ENCODE peak calls at places on chromosomes 13 and 19, in seven cellular contexts. F is DND-41, U is mammary epithelial cell, D is neural progenitor cell, E is endodermal cell, T is fibroblast of lung, S is IMR-90. I is an unnamed sample.

GRCh38 chr19:57403737-57404537 is 7.0 kb upstream of the ZNF17 start:
- DNase-seq in F (no peak), S (no peak), T (no peak), D (no peak), E (peak; percentile 44), U (no peak), I (no peak)

GRCh38 chr13:49443327-49443688 is 556 bp downstream of the CAB39L start:
- DNase-seq in E (no peak), U (no peak), S (peak; percentile 35), D (peak; percentile 48), T (peak; percentile 47), F (no peak), I (peak; percentile 51)

GRCh38 chr19:2288010-2288742 is 6.2 kb upstream of the PEAK3 start:
- DNase-seq in F (no peak), U (no peak), E (no peak), S (no peak), D (no peak), T (no peak), I (no peak)

GRCh38 chr13:84655677-84656076 is 773.4 kb upstream of the SLITRK1 start:
- DNase-seq in E (no peak), T (no peak), S (peak; percentile 31), F (no peak), D (no peak), U (no peak), I (peak; percentile 7)

GRCh38 chr13:99403458-99403971 is 96.3 kb upstream of the GPR183 start:
- DNase-seq in U (peak; percentile 56), T (no peak), S (no peak), F (no peak), E (no peak), D (no peak), I (no peak)

GRCh38 chr13:45372189-45373115 is 31.5 kb upstream of the TPT1 start:
- DNase-seq in E (peak; percentile 58), T (peak; percentile 23), D (no peak), U (no peak), F (no peak), S (peak; percentile 15), I (peak; percentile 31)

GRCh38 chr19:55535173-55535572 is 1.8 kb downstream of the SBK2 start:
- DNase-seq in T (no peak), U (no peak), S (no peak), E (no peak), D (no peak), F (no peak), I (no peak)

GRCh38 chr19:18596752-18597157 is 8.2 kb downstream of the REX1BD start:
- DNase-seq in T (peak; percentile 32), S (no peak), D (peak; percentile 61), E (peak; percentile 94), F (no peak), U (no peak), I (no peak)

GRCh38 chr13:90184355-90184754 is 1163.1 kb upstream of the MIR17HG start:
- DNase-seq in F (no peak), U (no peak), S (no peak), E (no peak), T (no peak), D (no peak), I (no peak)

GRCh38 chr13:110391273-110391672 is 84.2 kb downstream of the COL4A2 start:
- DNase-seq in F (no peak), T (peak; percentile 52), S (peak; percentile 76), U (no peak), D (no peak), E (no peak), I (peak; percentile 59)

GRCh38 chr13:30607908-30608307 is 9.8 kb upstream of the USPL1 start:
- DNase-seq in T (no peak), F (peak; percentile 76), U (peak; percentile 38), D (no peak), E (no peak), S (no peak), I (no peak)

GRCh38 chr19:5103061-5103701 is 134.3 kb downstream of the KDM4B start:
- DNase-seq in F (no peak), T (peak; percentile 67), D (no peak), E (no peak), U (no peak), S (peak; percentile 12), I (no peak)

GRCh38 chr13:41054212-41054877 is 7.0 kb upstream of the WBP4 start:
- DNase-seq in F (peak; percentile 50), U (peak; percentile 48), D (peak; percentile 57), T (peak; percentile 71), S (peak; percentile 64), E (no peak), I (peak; percentile 73)

GRCh38 chr13:113633485-113633873 is 24.5 kb downstream of the ATP4B start:
- DNase-seq in D (no peak), E (no peak), T (no peak), F (no peak), U (no peak), S (no peak), I (no peak)

GRCh38 chr19:3625996-3626472 is 556 bp downstream of the CACTIN start:
- DNase-seq in D (peak; percentile 9), F (no peak), S (no peak), E (no peak), U (no peak), T (no peak), I (peak; percentile 56)

GRCh38 chr19:5313307-5313706 is 27.3 kb downstream of the PTPRS start:
- DNase-seq in E (no peak), S (no peak), T (no peak), U (no peak), D (no peak), F (no peak), I (no peak)

GRCh38 chr19:15769586-15769985 is 17.9 kb upstream of the OR10H5 start:
- DNase-seq in U (peak; percentile 5), D (no peak), F (peak; percentile 49), E (no peak), S (no peak), T (no peak), I (no peak)

GRCh38 chr13:74886496-74886895 is 595.5 kb downstream of the TBC1D4 start:
- DNase-seq in F (no peak), U (peak; percentile 34), S (peak; percentile 2), E (no peak), D (no peak), T (peak; percentile 71), I (peak; percentile 35)

GRCh38 chr19:6678690-6679109 is 8.7 kb upstream of the TNFSF14 start:
- DNase-seq in D (no peak), E (no peak), U (peak; percentile 65), T (no peak), F (no peak), S (no peak), I (peak; percentile 41)

GRCh38 chr13:40809471-40809870 is 20.1 kb downstream of the SLC25A15 start:
- DNase-seq in S (no peak), F (no peak), E (no peak), D (no peak), T (no peak), U (no peak), I (no peak)

GRCh38 chr19:5186293-5187050 is 154.1 kb downstream of the PTPRS start:
- DNase-seq in S (peak; percentile 67), U (peak; percentile 15), D (no peak), E (no peak), F (no peak), T (peak; percentile 67), I (peak; percentile 91)

GRCh38 chr19:4369109-4369887 is 25.9 kb downstream of the MPND start:
- DNase-seq in E (peak; percentile 86), F (peak; percentile 44), D (peak; percentile 43), T (no peak), U (peak; percentile 94), S (no peak), I (no peak)

GRCh38 chr19:49333426-49334288 is 1.5 kb upstream of the CD37 start:
- DNase-seq in S (peak; percentile 40), F (peak; percentile 62), T (no peak), D (no peak), U (no peak), E (peak; percentile 44), I (peak; percentile 16)

DNA sequence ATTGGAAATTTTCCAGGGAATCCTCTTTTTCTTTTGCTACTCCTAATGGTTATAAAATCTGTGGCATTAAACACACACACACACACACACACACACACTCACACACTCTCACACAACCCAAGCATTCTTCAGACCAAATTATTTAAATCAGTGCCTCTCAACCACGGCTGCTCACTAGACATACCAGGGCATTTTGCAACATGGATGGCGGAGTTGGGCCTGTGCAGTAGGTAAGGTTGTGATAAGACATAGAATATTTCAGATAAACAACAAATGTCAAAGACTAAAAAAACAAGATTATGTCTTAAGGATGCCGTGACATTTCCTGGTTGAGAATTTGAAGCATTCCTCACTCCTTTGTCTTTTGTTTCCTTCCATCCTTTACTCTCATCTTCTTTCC is 443.1 kb downstream of the MYO16 start:
- DNase-seq in S (no peak), E (no peak), T (no peak), F (no peak), D (no peak), U (no peak), I (no peak)
- H3K9ac ChIP-seq in S (no peak overlapping the region), E (no peak overlapping the region), T (no peak overlapping the region), F (no peak overlapping the region), D (no peak overlapping the region), U (no peak overlapping the region), I (no peak overlapping the region)

GRCh38 chr19:704447-704741 is 4.3 kb upstream of the PALM start:
- DNase-seq in T (no peak), E (no peak), F (no peak), S (no peak), D (no peak), U (no peak), I (no peak)
- H3K4me3 ChIP-seq in T (no peak overlapping the region), E (no peak overlapping the region), F (no peak overlapping the region), S (no peak overlapping the region), D (no peak overlapping the region), U (no peak overlapping the region), I (no peak overlapping the region)

GRCh38 chr13:24232037-24232436 is 71.5 kb downstream of the SPATA13 start:
- DNase-seq in E (no peak), U (no peak), T (no peak), D (no peak), F (no peak), S (no peak), I (no peak)

GRCh38 chr13:24234200-24234915 is 73.8 kb downstream of the SPATA13 start:
- DNase-seq in T (no peak), F (no peak), E (no peak), U (no peak), S (no peak), D (no peak), I (no peak)

GRCh38 chr13:24232474-24232873 is 72.0 kb downstream of the SPATA13 start:
- DNase-seq in S (no peak), T (no peak), D (no peak), F (no peak), E (no peak), U (no peak), I (no peak)

GRCh38 chr13:24230428-24231072 is 70.0 kb downstream of the SPATA13 start:
- DNase-seq in F (no peak), T (no peak), U (no peak), E (no peak), D (no peak), S (no peak), I (no peak)

GRCh38 chr13:24233351-24233901 is 72.9 kb downstream of the SPATA13 start:
- DNase-seq in D (peak; percentile 68), F (no peak), S (peak; percentile 64), U (no peak), T (peak; percentile 70), E (peak; percentile 71), I (peak; percentile 61)
- H3K9ac ChIP-seq in D (no peak overlapping the region), F (no peak overlapping the region), S (peak overlapping the region; percentile 36), U (no peak overlapping the region), T (no peak overlapping the region), E (no peak overlapping the region), I (peak overlapping the region; percentile 71)

DNA sequence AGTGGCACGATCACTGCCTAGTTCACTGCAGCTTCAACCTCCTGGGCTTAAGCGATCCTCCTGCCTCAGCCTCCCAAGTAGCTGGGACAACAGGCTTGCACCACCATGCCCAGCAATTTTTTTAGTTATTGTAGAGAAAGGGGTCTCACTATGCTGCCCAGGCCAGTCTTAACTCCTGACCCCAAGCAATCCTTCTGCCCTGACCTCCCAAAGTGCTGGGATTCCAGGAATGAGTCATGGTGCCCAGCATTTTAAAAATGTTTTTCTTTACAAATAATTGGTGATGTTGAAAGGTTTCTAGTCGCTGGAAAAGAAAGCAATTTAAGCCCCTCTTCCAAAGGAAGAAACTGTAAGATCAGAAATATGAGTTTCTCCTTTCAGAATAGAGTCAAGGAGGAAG is 19.4 kb downstream of the DYRK1B start:
- DNase-seq in T (no peak), D (no peak), E (no peak), F (no peak), U (no peak), S (no peak), I (peak; percentile 23)
- H3K4me3 ChIP-seq in T (no peak overlapping the region), D (no peak overlapping the region), E (no peak overlapping the region), F (no peak overlapping the region), U (no peak overlapping the region), S (no peak overlapping the region), I (no peak overlapping the region)

I was measured in adipocyte.